ENCODE peak calls at places on chromosome 21, in five cellular contexts. One of them, this sample, is unnamed.

GRCh38 chr21:41680444-41681335 is 86.2 kb downstream of the RIPK4 start:
- DNase-seq in PC-3: peak
- DNase-seq in T47D: peak
- DNase-seq in HT-29: peak
- DNase-seq in nephron progenitor cell: no peak
- DNase-seq in this sample: no peak

GRCh38 chr21:25359724-25360123 is 247.6 kb downstream of the MRPL39 start:
- DNase-seq in PC-3: peak
- DNase-seq in HT-29: no peak
- DNase-seq in nephron progenitor cell: no peak
- DNase-seq in T47D: no peak
- DNase-seq in this sample: no peak

GRCh38 chr21:28821276-28822063 is 171.2 kb downstream of the LTN1 start:
- DNase-seq in nephron progenitor cell: no peak
- DNase-seq in HT-29: no peak
- DNase-seq in PC-3: peak
- DNase-seq in T47D: no peak
- DNase-seq in this sample: no peak

GRCh38 chr21:33643658-33644311 is 1.5 kb downstream of the ITSN1 start:
- DNase-seq in PC-3: peak
- DNase-seq in T47D: peak
- DNase-seq in HT-29: no peak
- DNase-seq in nephron progenitor cell: peak
- DNase-seq in this sample: no peak

GRCh38 chr21:32278068-32278467 is 781 bp downstream of the MIS18A start:
- DNase-seq in T47D: no peak
- DNase-seq in HT-29: peak
- DNase-seq in PC-3: peak
- DNase-seq in nephron progenitor cell: no peak
- DNase-seq in this sample: no peak

GRCh38 chr21:45570826-45571601 is 28.8 kb upstream of the SLC19A1 start:
- DNase-seq in PC-3: no peak
- DNase-seq in T47D: no peak
- DNase-seq in HT-29: no peak
- DNase-seq in nephron progenitor cell: no peak
- DNase-seq in this sample: no peak

GRCh38 chr21:35139382-35139715 is 90.2 kb upstream of the RUNX1 start:
- DNase-seq in PC-3: no peak
- DNase-seq in T47D: no peak
- DNase-seq in HT-29: no peak
- DNase-seq in nephron progenitor cell: no peak
- DNase-seq in this sample: no peak

GRCh38 chr21:44455524-44456206 is 355 bp downstream of the LRRC3 start:
- DNase-seq in PC-3: peak
- DNase-seq in HT-29: peak
- DNase-seq in nephron progenitor cell: peak
- DNase-seq in T47D: peak
- DNase-seq in this sample: peak

GRCh38 chr21:44556879-44557278 is 1.7 kb downstream of the KRTAP10-3 start:
- DNase-seq in HT-29: no peak
- DNase-seq in PC-3: no peak
- DNase-seq in nephron progenitor cell: no peak
- DNase-seq in T47D: no peak
- DNase-seq in this sample: no peak

GRCh38 chr21:14306143-14306907 is 76.6 kb downstream of the HSPA13 start:
- DNase-seq in T47D: peak
- DNase-seq in nephron progenitor cell: no peak
- DNase-seq in HT-29: peak
- DNase-seq in PC-3: peak
- DNase-seq in this sample: no peak

GRCh38 chr21:34874689-34875513 is 174.2 kb downstream of the RUNX1 start:
- DNase-seq in nephron progenitor cell: peak
- DNase-seq in T47D: no peak
- DNase-seq in HT-29: no peak
- DNase-seq in PC-3: no peak
- DNase-seq in this sample: no peak

GRCh38 chr21:44984792-44985440 is 45.1 kb downstream of the SLX9 start:
- DNase-seq in HT-29: no peak
- DNase-seq in nephron progenitor cell: no peak
- DNase-seq in PC-3: no peak
- DNase-seq in T47D: no peak
- DNase-seq in this sample: no peak

GRCh38 chr21:40556442-40556968 is 290.5 kb downstream of the DSCAM start:
- DNase-seq in PC-3: no peak
- DNase-seq in HT-29: no peak
- DNase-seq in T47D: no peak
- DNase-seq in nephron progenitor cell: no peak
- DNase-seq in this sample: no peak

GRCh38 chr21:34204481-34205439 is 131.4 kb downstream of the MRPS6 start:
- DNase-seq in PC-3: no peak
- DNase-seq in T47D: no peak
- DNase-seq in HT-29: no peak
- DNase-seq in nephron progenitor cell: peak
- DNase-seq in this sample: no peak

GRCh38 chr21:36684957-36685714 is 13.8 kb upstream of the SIM2 start:
- DNase-seq in PC-3: no peak
- DNase-seq in HT-29: no peak
- DNase-seq in T47D: no peak
- DNase-seq in nephron progenitor cell: no peak
- DNase-seq in this sample: no peak

GRCh38 chr21:31098576-31099005 is 60.3 kb upstream of the KRTAP19-8 start:
- DNase-seq in PC-3: peak
- DNase-seq in T47D: peak
- DNase-seq in HT-29: peak
- DNase-seq in nephron progenitor cell: peak
- DNase-seq in this sample: peak

GRCh38 chr21:25360593-25360992 is 246.7 kb downstream of the MRPL39 start:
- DNase-seq in HT-29: no peak
- DNase-seq in T47D: peak
- DNase-seq in nephron progenitor cell: no peak
- DNase-seq in PC-3: peak
- DNase-seq in this sample: peak

GRCh38 chr21:15749045-15749867 is 19.5 kb downstream of the USP25 start:
- DNase-seq in T47D: no peak
- DNase-seq in PC-3: peak
- DNase-seq in HT-29: no peak
- DNase-seq in nephron progenitor cell: no peak
- DNase-seq in this sample: no peak

GRCh38 chr21:32403201-32403701 is 9.3 kb upstream of the EVA1C start:
- DNase-seq in T47D: peak
- DNase-seq in nephron progenitor cell: peak
- DNase-seq in HT-29: peak
- DNase-seq in PC-3: peak
- DNase-seq in this sample: peak

GRCh38 chr21:36429672-36430546 is 44.7 kb downstream of the CHAF1B start:
- DNase-seq in HT-29: peak
- DNase-seq in nephron progenitor cell: peak
- DNase-seq in PC-3: peak
- DNase-seq in T47D: no peak
- DNase-seq in this sample: peak

GRCh38 chr21:43703068-43703880 is 15.7 kb upstream of the PDXK start:
- DNase-seq in HT-29: peak
- DNase-seq in T47D: no peak
- DNase-seq in PC-3: no peak
- DNase-seq in nephron progenitor cell: no peak
- DNase-seq in this sample: no peak

GRCh38 chr21:43312751-43313169 is 114.2 kb downstream of the SIK1 start:
- DNase-seq in T47D: no peak
- DNase-seq in HT-29: peak
- DNase-seq in PC-3: no peak
- DNase-seq in nephron progenitor cell: no peak
- DNase-seq in this sample: peak

GRCh38 chr21:28608646-28609045 is 384.0 kb downstream of the LTN1 start:
- DNase-seq in nephron progenitor cell: no peak
- DNase-seq in T47D: no peak
- DNase-seq in HT-29: no peak
- DNase-seq in PC-3: no peak
- DNase-seq in this sample: no peak

GRCh38 chr21:44734026-44734745 is 22.8 kb upstream of the TSPEAR start:
- DNase-seq in PC-3: peak
- DNase-seq in nephron progenitor cell: no peak
- DNase-seq in HT-29: no peak
- DNase-seq in T47D: no peak
- DNase-seq in this sample: no peak

GRCh38 chr21:36722370-36723368 is 23.8 kb downstream of the SIM2 start:
- DNase-seq in T47D: no peak
- DNase-seq in nephron progenitor cell: no peak
- DNase-seq in HT-29: no peak
- DNase-seq in PC-3: no peak
- DNase-seq in this sample: no peak

GRCh38 chr21:27513016-27513415 is 546.1 kb upstream of the ADAMTS5 start:
- DNase-seq in HT-29: no peak
- DNase-seq in PC-3: no peak
- DNase-seq in T47D: no peak
- DNase-seq in nephron progenitor cell: no peak
- DNase-seq in this sample: no peak

GRCh38 chr21:45818904-45819285 is 162.7 kb upstream of the COL6A1 start:
- DNase-seq in nephron progenitor cell: no peak
- DNase-seq in T47D: no peak
- DNase-seq in PC-3: peak
- DNase-seq in HT-29: no peak
- DNase-seq in this sample: no peak

GRCh38 chr21:27372381-27372780 is 405.5 kb upstream of the ADAMTS5 start:
- DNase-seq in PC-3: no peak
- DNase-seq in T47D: no peak
- DNase-seq in nephron progenitor cell: no peak
- DNase-seq in HT-29: no peak
- DNase-seq in this sample: no peak

GRCh38 chr21:27365394-27365793 is 398.5 kb upstream of the ADAMTS5 start:
- DNase-seq in nephron progenitor cell: no peak
- DNase-seq in PC-3: peak
- DNase-seq in HT-29: no peak
- DNase-seq in T47D: no peak
- DNase-seq in this sample: no peak

GRCh38 chr21:46295996-46296752 is 10.0 kb downstream of the YBEY start:
- DNase-seq in T47D: no peak
- DNase-seq in PC-3: no peak
- DNase-seq in HT-29: no peak
- DNase-seq in nephron progenitor cell: no peak
- DNase-seq in this sample: no peak

GRCh38 chr21:35615325-35615724 is 445.0 kb downstream of the SETD4 start:
- DNase-seq in HT-29: no peak
- DNase-seq in PC-3: no peak
- DNase-seq in T47D: no peak
- DNase-seq in nephron progenitor cell: no peak
- DNase-seq in this sample: no peak

GRCh38 chr21:41280115-41280919 is 36.3 kb upstream of the FAM3B start:
- DNase-seq in HT-29: no peak
- DNase-seq in PC-3: no peak
- DNase-seq in T47D: no peak
- DNase-seq in nephron progenitor cell: no peak
- DNase-seq in this sample: no peak

GRCh38 chr21:33815153-33815707 is 100.4 kb downstream of the ATP5PO start:
- DNase-seq in PC-3: no peak
- DNase-seq in T47D: no peak
- DNase-seq in HT-29: no peak
- DNase-seq in nephron progenitor cell: no peak
- DNase-seq in this sample: no peak

GRCh38 chr21:43331962-43332458 is 94.9 kb downstream of the SIK1 start:
- DNase-seq in T47D: peak
- DNase-seq in nephron progenitor cell: no peak
- DNase-seq in PC-3: peak
- DNase-seq in HT-29: peak
- DNase-seq in this sample: peak

GRCh38 chr21:27277122-27277521 is 310.2 kb upstream of the ADAMTS5 start:
- DNase-seq in PC-3: no peak
- DNase-seq in HT-29: no peak
- DNase-seq in nephron progenitor cell: no peak
- DNase-seq in T47D: no peak
- DNase-seq in this sample: no peak

GRCh38 chr21:34630536-34631143 is 15.7 kb upstream of the RCAN1 start:
- DNase-seq in PC-3: peak
- DNase-seq in nephron progenitor cell: peak
- DNase-seq in T47D: peak
- DNase-seq in HT-29: peak
- DNase-seq in this sample: no peak

GRCh38 chr21:42285569-42286245 is 29.5 kb downstream of the TFF3 start:
- DNase-seq in T47D: no peak
- DNase-seq in nephron progenitor cell: no peak
- DNase-seq in HT-29: no peak
- DNase-seq in PC-3: no peak
- DNase-seq in this sample: no peak

GRCh38 chr21:46599251-46599572 is 5.7 kb downstream of the S100B start:
- DNase-seq in nephron progenitor cell: no peak
- DNase-seq in PC-3: no peak
- DNase-seq in T47D: no peak
- DNase-seq in HT-29: no peak
- DNase-seq in this sample: peak

GRCh38 chr21:25885405-25885804 is 150.6 kb downstream of the GABPA start:
- DNase-seq in nephron progenitor cell: no peak
- DNase-seq in T47D: no peak
- DNase-seq in PC-3: no peak
- DNase-seq in HT-29: no peak
- DNase-seq in this sample: no peak

This sample was measured in Caco-2.